ENCODE peak calls at places on chromosomes 12 and 14, in ten cellular contexts. Z is A673, T is MCF 10A, E is tibial artery, A is breast epithelium, F is NB4, L is fibroblast of the aortic adventitia, V is lower lobe of right lung, P is gastrocnemius medialis, M is HFFc6. N is an unnamed sample.

GRCh38 chr12:120721866-120722265 is 3.8 kb upstream of the ACADS start:
- DNase-seq in Z (no peak), T (no peak), E (no peak), A (no peak), F (no peak), L (no peak), V (no peak), P (no peak), M (no peak), N (no peak)

GRCh38 chr12:109695961-109696461 is 17.6 kb upstream of the FAM222A start:
- DNase-seq in Z (no peak), T (no peak), E (no peak), A (no peak), F (no peak), L (no peak), V (no peak), P (no peak), M (no peak), N (no peak)

GRCh38 chr12:54175130-54175963 is 13.4 kb downstream of the SMUG1 start:
- DNase-seq in Z (no peak), T (no peak), E (no peak), A (no peak), F (peak), L (no peak), V (no peak), P (no peak), M (no peak), N (peak)

GRCh38 chr14:31106768-31107167 is 80.6 kb upstream of the STRN3 start:
- DNase-seq in Z (no peak), T (no peak), E (no peak), A (no peak), F (no peak), L (no peak), V (no peak), P (no peak), M (peak), N (no peak)

GRCh38 chr14:27668531-27668930 is 1070.7 kb upstream of the NOVA1 start:
- DNase-seq in Z (no peak), T (no peak), E (no peak), A (no peak), F (no peak), L (no peak), V (no peak), P (no peak), M (no peak), N (no peak)

GRCh38 chr12:57086951-57087688 is 1.8 kb upstream of the NAB2 start:
- DNase-seq in Z (peak), T (peak), E (peak), A (peak), F (peak), L (peak), V (peak), P (peak), M (peak), N (peak)

GRCh38 chr12:25655702-25656101 is 102.6 kb upstream of the LMNTD1 start:
- DNase-seq in Z (no peak), T (no peak), E (no peak), A (peak), F (no peak), L (no peak), V (no peak), P (no peak), M (no peak), N (no peak)

GRCh38 chr14:95143813-95144620 is 13.3 kb downstream of the DICER1 start:
- DNase-seq in Z (no peak), T (no peak), E (no peak), A (no peak), F (peak), L (peak), V (no peak), P (no peak), M (no peak), N (no peak)

GRCh38 chr14:68373847-68374582 is 418.9 kb downstream of the ZFP36L1 start:
- DNase-seq in Z (no peak), T (no peak), E (no peak), A (no peak), F (no peak), L (no peak), V (no peak), P (no peak), M (no peak), N (peak)

GRCh38 chr12:91778938-91779400 is 366.7 kb downstream of the BTG1 start:
- DNase-seq in Z (peak), T (peak), E (no peak), A (no peak), F (peak), L (peak), V (no peak), P (peak), M (peak), N (peak)

GRCh38 chr12:28040251-28040650 is 67.7 kb upstream of the PTHLH start:
- DNase-seq in Z (no peak), T (no peak), E (no peak), A (no peak), F (no peak), L (no peak), V (no peak), P (no peak), M (no peak), N (no peak)

GRCh38 chr12:44581642-44582242 is 294.4 kb downstream of the NELL2 start:
- DNase-seq in Z (peak), T (no peak), E (no peak), A (no peak), F (no peak), L (no peak), V (no peak), P (no peak), M (no peak), N (no peak)

GRCh38 chr12:58500399-58500798 is 419.9 kb downstream of the LRIG3 start:
- DNase-seq in Z (no peak), T (no peak), E (no peak), A (no peak), F (no peak), L (peak), V (no peak), P (no peak), M (no peak), N (no peak)

GRCh38 chr14:85414142-85414541 is 115.8 kb upstream of the FLRT2 start:
- DNase-seq in Z (no peak), T (no peak), E (no peak), A (no peak), F (peak), L (no peak), V (no peak), P (no peak), M (no peak), N (no peak)

GRCh38 chr12:45763381-45763780 is 33.9 kb downstream of the ARID2 start:
- DNase-seq in Z (no peak), T (no peak), E (no peak), A (no peak), F (no peak), L (no peak), V (no peak), P (no peak), M (no peak), N (no peak)

GRCh38 chr14:79837699-79838098 is 373.6 kb downstream of the DIO2 start:
- DNase-seq in Z (no peak), T (no peak), E (no peak), A (no peak), F (no peak), L (no peak), V (no peak), P (no peak), M (no peak), N (no peak)

GRCh38 chr12:107369679-107370078 is 276.3 kb upstream of the CRY1 start:
- DNase-seq in Z (no peak), T (no peak), E (no peak), A (no peak), F (no peak), L (no peak), V (no peak), P (no peak), M (no peak), N (no peak)

GRCh38 chr12:46585854-46586621 is 213.5 kb upstream of the SLC38A2 start:
- DNase-seq in Z (peak), T (peak), E (no peak), A (no peak), F (peak), L (peak), V (peak), P (no peak), M (peak), N (no peak)

GRCh38 chr14:69891422-69891821 is 12.2 kb downstream of the SMOC1 start:
- DNase-seq in Z (no peak), T (no peak), E (no peak), A (no peak), F (no peak), L (no peak), V (no peak), P (no peak), M (no peak), N (no peak)

GRCh38 chr14:36952702-36953101 is 219.7 kb downstream of the SLC25A21 start:
- DNase-seq in Z (no peak), T (peak), E (no peak), A (no peak), F (no peak), L (no peak), V (no peak), P (no peak), M (peak), N (no peak)

GRCh38 chr12:84375472-84375871 is 537.1 kb downstream of the SLC6A15 start:
- DNase-seq in Z (no peak), T (no peak), E (no peak), A (no peak), F (no peak), L (peak), V (no peak), P (no peak), M (no peak), N (no peak)

GRCh38 chr14:27242874-27243273 is 645.0 kb upstream of the NOVA1 start:
- DNase-seq in Z (peak), T (peak), E (no peak), A (no peak), F (peak), L (no peak), V (no peak), P (peak), M (no peak), N (no peak)

GRCh38 chr12:27460471-27460978 is 14.0 kb downstream of the SMCO2 start:
- DNase-seq in Z (no peak), T (peak), E (no peak), A (no peak), F (peak), L (peak), V (no peak), P (no peak), M (no peak), N (no peak)

GRCh38 chr14:20413785-20414117 is 450 bp upstream of the TEP1 start:
- DNase-seq in Z (peak), T (peak), E (no peak), A (no peak), F (peak), L (no peak), V (no peak), P (no peak), M (no peak), N (no peak)

GRCh38 chr12:103877934-103878510 is 37.0 kb upstream of the NT5DC3 start:
- DNase-seq in Z (peak), T (peak), E (no peak), A (peak), F (peak), L (peak), V (no peak), P (peak), M (peak), N (peak)

GRCh38 chr14:94175403-94176146 is 1.5 kb downstream of the PPP4R4 start:
- DNase-seq in Z (no peak), T (no peak), E (no peak), A (no peak), F (no peak), L (no peak), V (no peak), P (no peak), M (no peak), N (no peak)

GRCh38 chr14:76080009-76080408 is 71.7 kb upstream of the GPATCH2L start:
- DNase-seq in Z (no peak), T (no peak), E (no peak), A (no peak), F (no peak), L (no peak), V (no peak), P (peak), M (no peak), N (no peak)

DNA sequence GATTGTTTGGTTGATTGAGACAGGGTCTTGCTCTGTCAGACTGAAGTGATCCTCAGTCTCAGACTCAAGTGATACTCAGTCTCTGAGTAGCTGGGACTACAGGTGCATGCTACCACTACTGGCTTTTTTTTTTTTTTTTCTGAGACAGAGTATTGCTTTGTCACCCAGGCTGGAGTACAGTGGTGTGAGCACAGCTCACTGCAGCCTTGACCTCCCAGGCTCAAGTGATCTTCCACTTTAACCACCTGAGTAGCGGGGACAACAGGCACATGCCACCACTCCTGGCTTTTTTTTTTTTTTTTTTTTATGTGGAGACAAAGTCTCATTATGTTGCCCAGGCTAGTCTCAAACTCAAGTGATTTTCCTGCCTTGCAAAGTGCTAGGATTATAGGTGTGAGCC is 31.8 kb downstream of the CPSF2 start:
- DNase-seq in Z (no peak), T (no peak), E (no peak), A (no peak), F (no peak), L (no peak), V (no peak), P (no peak), M (no peak), N (no peak)
- TF ChIP-seq CTCF in Z (no peak), T (no peak), E (no peak), A (no peak), F (no peak), L (no peak), V (no peak), P (no peak), M (no peak), N (no peak)

GRCh38 chr14:23559010-23559920 is 3.2 kb downstream of the THTPA start:
- DNase-seq in Z (peak), T (peak), E (no peak), A (no peak), F (peak), L (peak), V (peak), P (peak), M (peak), N (peak)
- TF ChIP-seq CTCF in Z (peak), T (peak), E (peak), A (peak), F (peak), L (peak), V (peak), P (peak), M (peak), N (peak)

DNA sequence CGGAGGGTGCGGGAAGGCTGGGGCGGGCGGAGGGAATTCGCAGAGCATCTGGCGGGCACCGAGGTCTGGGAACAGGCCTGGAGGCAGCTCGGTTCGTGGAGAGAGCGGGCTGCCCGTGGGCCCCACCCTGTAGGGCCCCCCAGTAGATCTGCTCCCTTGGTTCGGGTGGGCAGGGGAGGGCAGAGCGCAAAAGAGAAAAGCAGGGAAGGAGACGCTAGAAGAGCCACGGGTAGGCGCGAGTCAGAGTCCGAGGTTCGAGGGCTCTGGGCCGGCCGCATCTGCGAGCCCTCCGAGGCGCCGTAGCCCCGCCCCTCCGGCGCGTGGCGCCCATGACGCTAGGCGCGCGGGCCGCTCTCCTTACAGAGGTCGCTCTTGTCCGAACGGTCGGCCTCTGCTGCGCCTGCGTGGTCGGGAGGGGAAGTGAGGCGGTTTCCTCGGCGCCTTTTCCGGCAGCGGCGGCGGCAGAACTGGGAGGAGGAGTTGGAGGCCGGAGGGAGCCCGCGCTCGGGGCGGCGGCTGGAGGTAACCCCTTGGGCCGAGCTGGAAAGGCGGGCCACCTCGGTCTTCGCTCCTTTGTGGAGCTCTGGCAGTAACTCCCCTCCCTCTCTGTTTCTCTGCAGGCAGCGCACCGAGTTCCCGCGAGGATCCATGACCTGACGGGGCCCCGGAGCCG is at the start of gene ARF6:
- DNase-seq in Z (peak), T (peak), E (peak), A (peak), F (peak), L (peak), V (peak), P (peak), M (peak), N (peak)
- TF ChIP-seq CTCF in Z (no peak), T (no peak), E (peak), A (peak), F (no peak), L (peak), V (peak), P (peak), M (peak), N (peak)

GRCh38 chr14:71309756-71310155 is 402.5 kb downstream of the PCNX1 start:
- DNase-seq in Z (no peak), T (no peak), E (no peak), A (no peak), F (no peak), L (no peak), V (no peak), P (no peak), M (no peak), N (no peak)
- TF ChIP-seq CTCF in Z (peak), T (no peak), E (no peak), A (no peak), F (peak), L (no peak), V (no peak), P (no peak), M (peak), N (no peak)

DNA sequence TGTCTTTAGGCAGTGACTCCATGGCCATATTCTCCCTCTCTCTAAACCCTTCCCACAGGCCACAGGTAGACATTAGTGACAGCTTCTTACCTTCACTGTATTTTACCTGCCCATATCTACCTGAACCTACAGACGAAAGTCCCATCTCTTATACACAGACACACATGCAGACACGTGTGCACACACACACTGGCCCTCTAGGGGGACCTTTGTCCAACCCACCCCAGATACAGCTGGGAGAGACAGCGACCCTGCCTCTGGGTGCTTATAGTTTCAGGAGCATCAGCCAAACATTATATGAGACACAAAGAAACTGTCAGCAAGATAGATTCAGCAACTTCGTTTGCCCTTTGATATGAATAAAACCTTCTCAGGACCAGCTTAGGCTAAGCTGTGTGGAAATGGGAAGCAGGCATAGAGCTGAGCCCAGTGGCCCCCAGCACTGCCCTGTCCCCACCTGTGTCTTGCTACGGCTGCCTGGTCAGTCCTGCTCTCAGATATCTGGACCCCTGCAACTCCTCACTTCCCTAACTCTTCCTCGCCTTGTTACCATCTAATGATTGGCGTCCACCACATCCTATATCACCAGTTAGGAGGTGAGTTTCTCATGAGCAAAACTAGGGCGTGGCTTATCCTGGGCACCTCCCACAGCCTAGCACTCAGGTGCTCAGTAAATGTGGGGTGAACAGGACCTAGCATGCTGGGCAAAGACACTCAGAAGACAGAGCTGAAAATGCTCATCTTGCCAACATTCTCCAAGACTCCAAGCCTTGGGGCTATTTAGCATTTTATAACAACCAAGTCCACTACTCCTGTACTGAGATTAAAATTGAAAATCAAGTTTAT is 12.0 kb upstream of the CD9 start:
- DNase-seq in Z (no peak), T (peak), E (no peak), A (no peak), F (no peak), L (no peak), V (no peak), P (no peak), M (no peak), N (no peak)
- TF ChIP-seq CTCF in Z (no peak), T (no peak), E (no peak), A (no peak), F (no peak), L (no peak), V (no peak), P (no peak), M (no peak), N (no peak)

GRCh38 chr14:105391541-105391940 is 6.8 kb upstream of the TEX22 start:
- DNase-seq in Z (no peak), T (no peak), E (no peak), A (no peak), F (no peak), L (no peak), V (peak), P (no peak), M (no peak), N (no peak)
- TF ChIP-seq CTCF in Z (no peak), T (no peak), E (no peak), A (no peak), F (no peak), L (no peak), V (no peak), P (no peak), M (no peak), N (no peak)

GRCh38 chr14:100328495-100329163 is 5.5 kb downstream of the SLC25A47 start:
- DNase-seq in Z (no peak), T (no peak), E (no peak), A (no peak), F (no peak), L (no peak), V (no peak), P (no peak), M (no peak), N (no peak)
- TF ChIP-seq CTCF in Z (no peak), T (no peak), E (no peak), A (no peak), F (no peak), L (no peak), V (no peak), P (no peak), M (no peak), N (no peak)

DNA sequence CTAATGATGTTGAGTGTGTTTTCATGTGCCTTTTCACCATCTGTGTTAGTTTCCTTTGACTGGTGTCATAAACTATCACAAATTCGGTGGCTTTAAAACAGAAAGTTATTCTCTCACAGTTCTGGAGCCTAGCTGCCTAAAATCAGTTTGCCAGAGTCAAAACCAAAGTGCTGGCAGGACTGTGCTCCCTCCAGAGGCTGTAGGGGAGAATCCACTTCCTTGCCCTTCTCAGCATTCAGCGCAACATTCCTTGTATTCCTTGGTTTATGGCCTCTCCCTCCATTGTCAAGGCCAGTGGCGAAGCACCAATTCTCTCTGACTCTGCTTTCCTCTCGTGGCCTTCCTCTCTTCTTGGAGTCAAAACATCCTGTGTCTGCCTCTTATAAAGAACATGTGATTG is 174.2 kb upstream of the PDE3A start:
- DNase-seq in Z (peak), T (peak), E (no peak), A (no peak), F (no peak), L (peak), V (no peak), P (no peak), M (no peak), N (no peak)
- TF ChIP-seq CTCF in Z (peak), T (no peak), E (no peak), A (no peak), F (no peak), L (peak), V (peak), P (no peak), M (no peak), N (no peak)

DNA sequence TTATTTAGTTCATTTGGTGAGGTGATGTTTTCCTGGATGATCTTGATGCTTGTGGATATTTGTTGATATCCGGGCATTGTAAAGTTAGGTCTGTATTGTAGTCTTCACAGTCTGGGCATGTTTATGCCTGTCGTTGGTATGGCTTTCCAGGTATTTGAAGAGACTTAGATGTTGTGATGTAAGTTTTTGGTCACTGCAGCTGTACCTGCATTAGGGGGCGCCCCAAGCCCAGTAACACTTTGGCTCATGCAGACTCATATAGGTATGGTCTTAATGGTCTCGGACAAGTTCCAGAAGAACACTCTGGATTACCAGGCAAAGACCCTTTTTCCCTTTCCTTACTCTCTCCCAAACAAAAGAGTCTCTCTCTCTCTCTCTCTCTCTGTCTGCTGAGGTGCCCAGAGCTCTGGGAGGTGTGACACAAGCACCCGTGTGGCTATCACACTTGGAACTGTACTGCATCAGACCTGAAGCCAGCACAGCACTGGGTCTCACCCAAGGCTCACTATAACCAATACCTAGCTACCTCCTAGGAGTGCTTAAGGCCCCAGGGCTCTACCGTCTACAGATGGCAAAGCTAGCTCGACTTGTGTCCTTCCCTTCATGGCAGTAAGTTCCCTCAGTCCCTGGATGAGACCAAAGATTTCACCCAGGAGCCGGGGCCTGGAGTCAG is 425.8 kb upstream of the ATXN7L3B start:
- DNase-seq in Z (peak), T (peak), E (no peak), A (no peak), F (peak), L (no peak), V (no peak), P (no peak), M (no peak), N (no peak)
- TF ChIP-seq CTCF in Z (peak), T (peak), E (no peak), A (no peak), F (peak), L (no peak), V (peak), P (no peak), M (no peak), N (peak)